ENCODE peak calls at places on chromosome 12, in seven cellular contexts. W is substantia nigra, U is aorta, M is neuronal stem cell, T is heart right ventricle, V is RWPE1, G is H9. K is an unnamed sample.

GRCh38 chr12:80607361-80608135 is 99.9 kb upstream of the MYF6 start:
- DNase-seq in T (no peak), M (no peak), U (no peak), V (no peak), G (no peak), W (no peak), K (no peak)

GRCh38 chr12:96219700-96220206 is 25.6 kb downstream of the ELK3 start:
- DNase-seq in M (no peak), U (peak), V (peak), G (peak), T (no peak), W (no peak), K (no peak)

GRCh38 chr12:47967461-47968430 is 4.3 kb downstream of the TMEM106C start:
- DNase-seq in M (no peak), U (no peak), T (no peak), W (no peak), G (no peak), V (no peak), K (no peak)

GRCh38 chr12:32302218-32302826 is 97.0 kb upstream of the FGD4 start:
- DNase-seq in M (no peak), W (no peak), T (no peak), G (peak), U (no peak), V (peak), K (no peak)

GRCh38 chr12:96274331-96274730 is 80.2 kb downstream of the ELK3 start:
- DNase-seq in T (no peak), U (no peak), W (no peak), V (no peak), M (no peak), G (no peak), K (no peak)

GRCh38 chr12:120534703-120535655 is 823 bp downstream of the RNF10 start:
- DNase-seq in G (peak), V (peak), W (no peak), U (peak), M (peak), T (peak), K (no peak)

GRCh38 chr12:120538281-120539156 is 4.4 kb downstream of the RNF10 start:
- DNase-seq in G (no peak), U (peak), V (peak), M (no peak), T (peak), W (no peak), K (no peak)

GRCh38 chr12:14941369-14941768 is 3.0 kb upstream of the ERP27 start:
- DNase-seq in V (no peak), M (no peak), G (no peak), U (no peak), T (no peak), W (no peak), K (no peak)

GRCh38 chr12:122937622-122938091 is 28.6 kb downstream of the ABCB9 start:
- DNase-seq in V (no peak), W (no peak), U (no peak), G (no peak), T (no peak), M (no peak), K (no peak)

GRCh38 chr12:71846322-71846940 is 6.9 kb downstream of the TBC1D15 start:
- DNase-seq in W (no peak), G (no peak), M (no peak), T (no peak), U (no peak), V (peak), K (no peak)

GRCh38 chr12:89162704-89163261 is 189.5 kb downstream of the DUSP6 start:
- DNase-seq in T (no peak), U (peak), G (no peak), V (peak), M (no peak), W (no peak), K (no peak)

GRCh38 chr12:6478406-6478805 is 7.9 kb upstream of the VAMP1 start:
- DNase-seq in T (no peak), W (no peak), U (no peak), M (no peak), G (no peak), V (no peak), K (no peak)

GRCh38 chr12:82366182-82366581 is 7.9 kb downstream of the METTL25 start:
- DNase-seq in G (no peak), V (no peak), T (no peak), W (no peak), U (no peak), M (no peak), K (no peak)

GRCh38 chr12:75945581-75945980 is 86.0 kb downstream of the PHLDA1 start:
- DNase-seq in M (no peak), U (no peak), V (no peak), W (no peak), G (no peak), T (no peak), K (no peak)

GRCh38 chr12:112419269-112420133 is 754 bp downstream of the PTPN11 start:
- DNase-seq in U (peak), T (peak), M (peak), W (no peak), V (peak), G (peak), K (no peak)

GRCh38 chr12:57614178-57614947 is 3.1 kb downstream of the ARHGEF25 start:
- DNase-seq in V (no peak), T (peak), W (no peak), M (no peak), G (peak), U (no peak), K (no peak)

GRCh38 chr12:67650127-67650495 is 1.6 kb downstream of the DYRK2 start:
- DNase-seq in G (no peak), W (no peak), V (peak), U (no peak), T (peak), M (no peak), K (no peak)

GRCh38 chr12:106296179-106296877 is 6.2 kb upstream of the TCP11L2 start:
- DNase-seq in G (no peak), W (no peak), T (no peak), V (peak), M (no peak), U (no peak), K (no peak)

GRCh38 chr12:69239286-69239921 is at the start of gene CPSF6:
- DNase-seq in G (peak), M (peak), V (peak), T (peak), W (peak), U (peak), K (peak)

GRCh38 chr12:6532927-6533652 is 1.2 kb upstream of the GAPDH start:
- DNase-seq in G (peak), U (peak), T (peak), W (peak), V (peak), M (no peak), K (peak)

GRCh38 chr12:110245278-110245868 is 35.7 kb upstream of the ATP2A2 start:
- DNase-seq in M (no peak), W (no peak), V (no peak), U (peak), T (peak), G (peak), K (no peak)

GRCh38 chr12:11568762-11569478 is 80.6 kb upstream of the ETV6 start:
- DNase-seq in G (no peak), W (no peak), M (no peak), V (no peak), U (no peak), T (no peak), K (no peak)

GRCh38 chr12:26704214-26704613 is 128.8 kb downstream of the ITPR2 start:
- DNase-seq in W (no peak), M (no peak), T (no peak), V (no peak), U (no peak), G (no peak), K (no peak)

GRCh38 chr12:86283607-86284006 is 27.4 kb upstream of the MGAT4C start:
- DNase-seq in U (no peak), G (no peak), W (no peak), V (no peak), M (no peak), T (no peak), K (no peak)

GRCh38 chr12:46266869-46267617 is 1.8 kb downstream of the SLC38A1 start:
- DNase-seq in M (peak), V (peak), U (peak), G (peak), W (no peak), T (peak), K (peak)

GRCh38 chr12:49420556-49420955 is 53.3 kb downstream of the SPATS2 start:
- DNase-seq in V (no peak), W (no peak), T (no peak), M (no peak), U (no peak), G (no peak), K (no peak)

GRCh38 chr12:96427269-96427729 is 27.1 kb upstream of the CDK17 start:
- DNase-seq in M (peak), U (peak), V (peak), G (peak), W (no peak), T (peak), K (no peak)

GRCh38 chr12:106021516-106021915 is 117.2 kb downstream of the NUAK1 start:
- DNase-seq in V (no peak), M (no peak), W (no peak), G (no peak), U (no peak), T (no peak), K (no peak)

GRCh38 chr12:62760779-62761178 is 174.2 kb downstream of the PPM1H start:
- DNase-seq in T (no peak), G (no peak), M (no peak), U (no peak), W (no peak), V (no peak), K (no peak)

GRCh38 chr12:108700833-108701450 is 30.4 kb downstream of the CORO1C start:
- DNase-seq in G (no peak), V (peak), M (no peak), U (no peak), W (no peak), T (no peak), K (no peak)

GRCh38 chr12:116735084-116735483 is 2.8 kb downstream of the SPRING1 start:
- DNase-seq in U (no peak), V (no peak), M (no peak), G (no peak), T (no peak), W (no peak), K (no peak)

GRCh38 chr12:116737774-116738657 is at the start of the genes RNFT2 and SPRING1:
- DNase-seq in W (peak), G (peak), V (peak), T (peak), M (peak), U (peak), K (peak)

GRCh38 chr12:116736962-116737773 is 701 bp downstream of the SPRING1 start:
- DNase-seq in V (peak), G (no peak), M (peak), W (no peak), T (no peak), U (peak), K (no peak)

GRCh38 chr12:116734156-116734768 is 3.6 kb downstream of the SPRING1 start:
- DNase-seq in V (no peak), G (no peak), W (no peak), T (no peak), U (no peak), M (no peak), K (no peak)

DNA sequence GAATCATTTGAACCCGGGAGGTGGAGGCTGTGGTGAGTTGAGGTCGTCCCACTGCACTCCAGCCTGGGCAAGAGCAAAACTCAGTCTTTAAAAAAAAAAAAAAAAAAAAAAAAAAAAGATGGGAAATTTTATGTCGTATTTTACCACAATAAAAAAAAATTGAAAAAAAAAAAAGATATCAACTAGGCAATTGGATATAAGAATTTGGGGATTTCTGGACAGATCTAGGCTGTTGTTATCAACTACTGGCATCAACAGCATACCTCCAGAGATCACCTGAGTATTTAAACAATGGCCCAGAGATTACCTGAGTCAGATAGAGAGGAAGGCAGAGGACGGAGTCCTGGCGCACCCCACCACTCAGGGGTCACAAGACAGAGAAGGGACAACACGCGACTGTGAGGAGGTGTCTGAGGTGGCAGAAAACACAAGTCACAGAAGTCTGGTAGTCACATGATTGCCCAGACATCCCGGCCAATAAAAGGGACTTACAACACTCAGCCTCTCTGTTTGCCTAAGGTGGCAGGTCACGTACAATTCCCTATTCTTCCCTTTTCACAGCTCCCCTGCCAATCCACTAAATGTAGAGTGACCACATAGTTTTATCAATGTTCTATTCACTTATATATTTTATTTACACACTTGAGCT is 1.8 kb downstream of the SPRING1 start:
- DNase-seq in V (no peak), G (no peak), T (no peak), M (no peak), W (no peak), U (no peak), K (no peak)
- H3K27ac ChIP-seq in V (no peak), G (no peak), T (no peak), M (no peak), W (no peak), U (no peak), K (no peak)

DNA sequence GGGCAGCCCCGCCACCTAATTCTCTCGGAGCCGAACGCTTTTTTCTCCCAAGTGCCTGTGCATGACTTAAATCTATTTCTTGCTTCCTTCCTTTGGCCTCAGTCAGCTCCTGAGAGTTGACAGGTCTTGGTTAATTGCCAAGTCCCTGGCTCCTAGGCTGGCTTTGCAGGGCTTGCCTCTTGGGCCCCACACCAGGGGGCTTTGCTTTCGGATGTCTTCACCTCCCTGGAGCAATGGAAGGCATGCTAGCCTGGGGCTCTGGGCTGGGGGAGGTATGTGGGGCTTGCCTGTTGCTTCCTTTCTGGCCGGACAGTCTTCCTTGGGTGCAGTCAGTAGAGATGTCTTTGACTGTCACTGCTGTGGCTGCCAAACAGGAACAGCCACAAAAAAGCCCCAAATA is 2.2 kb upstream of the KRT80 start:
- DNase-seq in T (no peak), V (no peak), M (no peak), U (no peak), W (no peak), G (no peak), K (no peak)
- H3K27ac ChIP-seq in T (no peak), V (peak), M (no peak), U (no peak), W (no peak), G (no peak), K (no peak)

DNA sequence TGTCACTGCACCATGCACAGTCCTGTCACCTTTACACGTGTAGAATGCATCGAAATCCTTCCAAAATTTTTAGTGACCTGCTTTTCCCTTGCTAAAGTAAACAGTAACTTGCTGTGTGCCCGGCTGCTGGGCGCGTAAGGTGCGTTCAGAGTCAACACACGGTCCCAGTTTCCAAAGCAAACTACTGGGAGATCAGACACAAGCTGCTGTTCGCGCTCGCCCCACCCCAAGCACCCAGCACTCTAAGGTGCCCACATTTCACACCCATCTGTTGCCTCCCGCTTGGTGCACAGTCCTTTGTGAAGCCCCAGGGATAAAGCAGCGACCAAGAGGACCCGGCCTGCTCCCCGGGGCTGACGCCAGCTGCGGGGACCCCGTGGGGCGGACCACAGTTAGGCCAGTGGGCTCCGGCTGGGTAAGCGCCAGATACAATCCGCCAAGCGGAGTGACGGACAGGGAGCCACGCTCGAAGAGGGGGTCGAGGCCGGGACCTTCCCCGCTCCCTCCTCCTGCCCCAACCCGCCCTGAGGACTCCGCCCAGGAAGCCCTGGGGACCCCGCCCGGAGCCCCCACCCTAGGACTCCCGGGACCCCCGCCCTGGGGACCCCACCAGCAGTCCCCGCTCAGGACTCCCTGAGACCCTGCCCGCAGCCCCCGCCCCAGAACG is 633 bp downstream of the STX2 start:
- DNase-seq in V (peak), G (peak), U (peak), M (peak), W (no peak), T (no peak), K (no peak)
- H3K27ac ChIP-seq in V (peak), G (no peak), U (no peak), M (no peak), W (peak), T (peak), K (peak)

GRCh38 chr12:2163172-2163927 is 110.6 kb downstream of the CACNA1C start:
- DNase-seq in T (peak), G (no peak), U (peak), V (no peak), W (peak), M (no peak), K (peak)
- H3K27ac ChIP-seq in T (peak), G (no peak), U (peak), V (no peak), W (no peak), M (no peak), K (no peak)

K was measured in dorsolateral prefrontal cortex.